ENCODE peak calls at places on chromosome 16, in ten cellular contexts. Q is iris pigment epithelial cell; P is stimulated activated CD8-positive, alpha-beta memory T cell treated with anti-CD3 and anti-CD28 coated beads, Interleukin-4, amount 100 ng/mL, for 4 hours; H is A549; S is stimulated activated CD4-positive, alpha-beta T cell treated with anti-CD3 and anti-CD28 coated beads, TNF-alpha, amount 100 ng/mL, for 24 hours; B is fibroblast of pulmonary artery; A is tibial nerve; Z is SK-MEL-5; I is uterus; V is myocyte. Y is an unnamed sample.

GRCh38 chr16:4307215-4308037 is 8.4 kb upstream of the GLIS2 start:
- DNase-seq in Q (peak; percentile 96), P (peak; percentile 94), B (peak; percentile 96), V (peak; percentile 91), A (peak; percentile 84), I (peak; percentile 91), S (peak; percentile 94), Z (peak; percentile 72), H (peak; percentile 96), Y (peak; percentile 95)

GRCh38 chr16:83903739-83904138 is 4.8 kb downstream of the MLYCD start:
- DNase-seq in B (peak; percentile 53), Z (no peak), S (no peak), V (peak; percentile 97), A (no peak), P (no peak), I (no peak), Q (no peak), H (no peak), Y (peak; percentile 79)

GRCh38 chr16:55147401-55147800 is 176.6 kb upstream of the IRX6 start:
- DNase-seq in I (no peak), P (no peak), Q (no peak), A (no peak), B (no peak), Z (no peak), V (no peak), S (no peak), H (no peak), Y (no peak)

GRCh38 chr16:2846511-2847310 is 11.3 kb downstream of the PRSS22 start:
- DNase-seq in Q (peak; percentile 54), H (peak; percentile 81), Z (peak; percentile 59), I (no peak), A (no peak), B (peak; percentile 51), S (no peak), P (no peak), V (no peak), Y (no peak)

GRCh38 chr16:72468582-72468981 is 296.6 kb upstream of the PMFBP1 start:
- DNase-seq in I (no peak), Z (peak; percentile 33), P (no peak), H (no peak), Q (peak; percentile 75), S (no peak), B (peak; percentile 49), V (no peak), A (no peak), Y (no peak)

GRCh38 chr16:88264641-88265285 is 118.0 kb upstream of the ZNF469 start:
- DNase-seq in B (peak; percentile 91), I (peak; percentile 98), V (peak; percentile 97), P (peak; percentile 54), Q (peak; percentile 94), H (peak; percentile 94), A (peak; percentile 93), S (peak; percentile 52), Z (peak; percentile 58), Y (no peak)

GRCh38 chr16:67926181-67926742 is 5.4 kb downstream of the CTRL start:
- DNase-seq in I (no peak), Q (peak; percentile 28), V (no peak), A (peak; percentile 9), Z (peak; percentile 26), P (no peak), S (no peak), B (no peak), H (no peak), Y (peak; percentile 67)

GRCh38 chr16:85681255-85681654 is 7.5 kb downstream of the GINS2 start:
- DNase-seq in H (no peak), V (no peak), B (no peak), Z (no peak), P (no peak), I (no peak), Q (no peak), A (no peak), S (no peak), Y (no peak)

GRCh38 chr16:85290626-85291301 is 178.5 kb upstream of the CIBAR2 start:
- DNase-seq in H (no peak), V (no peak), S (no peak), A (no peak), I (no peak), P (no peak), Z (no peak), B (no peak), Q (no peak), Y (no peak)

Y was measured in NCI-H82.